ENCODE peak calls at places on chromosomes 3 and 15, in eight cellular contexts. E, C, Y, H, N, W, O and Z are unnamed samples.
A peak's percentile ranks its signal among the peaks of the same experiment; 100 is the strongest.

GRCh38 chr15:29849716-29850115 is 27.4 kb upstream of the TJP1 start:
- DNase-seq in E (no peak), C (no peak), Y (no peak), H (no peak), N (no peak), W (peak; percentile 63), O (no peak), Z (no peak)

GRCh38 chr3:139534444-139534812 is 5.1 kb downstream of the RBP1 start:
- DNase-seq in E (no peak), C (peak; percentile 94), Y (no peak), H (no peak), N (peak; percentile 81), W (peak; percentile 94), O (peak; percentile 41), Z (no peak)

GRCh38 chr15:49300856-49301255 is 122.2 kb upstream of the FGF7 start:
- DNase-seq in E (no peak), C (no peak), Y (no peak), H (no peak), N (no peak), W (no peak), O (no peak), Z (no peak)

GRCh38 chr15:83435782-83436181 is 11.4 kb upstream of the SH3GL3 start:
- DNase-seq in E (no peak), C (no peak), Y (no peak), H (no peak), N (no peak), W (peak; percentile 39), O (no peak), Z (no peak)

GRCh38 chr15:29451201-29451781 is 181.7 kb upstream of the NSMCE3 start:
- DNase-seq in E (no peak), C (no peak), Y (no peak), H (no peak), N (no peak), W (no peak), O (no peak), Z (peak; percentile 30)

GRCh38 chr15:39456582-39457330 is 124.1 kb upstream of the THBS1 start:
- DNase-seq in E (no peak), C (no peak), Y (no peak), H (no peak), N (no peak), W (no peak), O (no peak), Z (no peak)

GRCh38 chr3:81816473-81817260 is 55.2 kb upstream of the GBE1 start:
- DNase-seq in E (no peak), C (peak; percentile 0), Y (peak; percentile 13), H (no peak), N (no peak), W (no peak), O (peak; percentile 1), Z (peak; percentile 19)

GRCh38 chr3:53593611-53594010 is 99.2 kb downstream of the CACNA1D start:
- DNase-seq in E (no peak), C (no peak), Y (no peak), H (no peak), N (no peak), W (no peak), O (no peak), Z (no peak)

GRCh38 chr3:41503998-41504623 is 304.8 kb downstream of the CTNNB1 start:
- DNase-seq in E (no peak), C (no peak), Y (no peak), H (no peak), N (no peak), W (no peak), O (no peak), Z (no peak)

GRCh38 chr3:87318609-87319008 is 42.2 kb upstream of the POU1F1 start:
- DNase-seq in E (no peak), C (no peak), Y (no peak), H (no peak), N (no peak), W (no peak), O (peak; percentile 31), Z (no peak)

GRCh38 chr3:138435840-138436239 is 1.4 kb downstream of the ESYT3 start:
- DNase-seq in E (no peak), C (no peak), Y (no peak), H (no peak), N (no peak), W (no peak), O (no peak), Z (no peak)

GRCh38 chr15:68994149-68994548 is 20.3 kb upstream of the NOX5 start:
- DNase-seq in E (no peak), C (peak; percentile 39), Y (no peak), H (no peak), N (no peak), W (peak; percentile 17), O (peak; percentile 82), Z (no peak)

GRCh38 chr15:60799885-60800728 is 321.2 kb upstream of the ICE2 start:
- DNase-seq in E (no peak), C (peak; percentile 54), Y (no peak), H (no peak), N (no peak), W (no peak), O (peak; percentile 37), Z (no peak)

GRCh38 chr15:92914768-92915221 is 14.7 kb downstream of the CHD2 start:
- DNase-seq in E (no peak), C (no peak), Y (no peak), H (no peak), N (no peak), W (peak; percentile 20), O (peak; percentile 56), Z (no peak)

GRCh38 chr3:48543271-48543866 is 13.2 kb downstream of the PFKFB4 start:
- DNase-seq in E (no peak), C (no peak), Y (no peak), H (no peak), N (no peak), W (no peak), O (peak; percentile 26), Z (no peak)

GRCh38 chr15:45113380-45113990 is 487 bp downstream of the DUOX2 start:
- DNase-seq in E (no peak), C (no peak), Y (no peak), H (no peak), N (no peak), W (no peak), O (no peak), Z (no peak)

GRCh38 chr3:8505621-8506020 is 4.0 kb downstream of the LMCD1 start:
- DNase-seq in E (no peak), C (no peak), Y (no peak), H (no peak), N (peak; percentile 55), W (peak; percentile 31), O (peak; percentile 37), Z (no peak)

GRCh38 chr3:171791695-171792082 is 18.6 kb downstream of the PLD1 start:
- DNase-seq in E (no peak), C (peak; percentile 70), Y (no peak), H (peak; percentile 77), N (no peak), W (peak; percentile 92), O (peak; percentile 47), Z (no peak)

GRCh38 chr15:53739651-53740050 is 19.8 kb downstream of the WDR72 start:
- DNase-seq in E (no peak), C (no peak), Y (no peak), H (no peak), N (no peak), W (no peak), O (no peak), Z (no peak)

GRCh38 chr15:39506146-39506545 is 74.7 kb upstream of the THBS1 start:
- DNase-seq in E (no peak), C (peak; percentile 61), Y (no peak), H (no peak), N (no peak), W (no peak), O (no peak), Z (no peak)

GRCh38 chr3:156606729-156607128 is 51.8 kb upstream of the SSR3 start:
- DNase-seq in E (no peak), C (no peak), Y (no peak), H (peak; percentile 26), N (no peak), W (no peak), O (no peak), Z (no peak)

GRCh38 chr3:17744693-17745092 is 2.3 kb upstream of the TBC1D5 start:
- DNase-seq in E (no peak), C (no peak), Y (no peak), H (no peak), N (no peak), W (no peak), O (no peak), Z (no peak)

GRCh38 chr15:99326235-99326634 is 75.0 kb downstream of the LRRC28 start:
- DNase-seq in E (no peak), C (no peak), Y (no peak), H (no peak), N (no peak), W (peak; percentile 38), O (no peak), Z (no peak)

GRCh38 chr15:90000175-90000923 is 775 bp upstream of the ZNF710 start:
- DNase-seq in E (no peak), C (peak; percentile 15), Y (peak; percentile 55), H (no peak), N (no peak), W (no peak), O (peak; percentile 39), Z (peak; percentile 49)

GRCh38 chr3:169999433-169999832 is 32.8 kb downstream of the SEC62 start:
- DNase-seq in E (no peak), C (no peak), Y (peak; percentile 13), H (no peak), N (no peak), W (no peak), O (no peak), Z (no peak)

GRCh38 chr15:64749167-64749566 is 26.2 kb downstream of the RBPMS2 start:
- DNase-seq in E (no peak), C (peak; percentile 86), Y (no peak), H (no peak), N (no peak), W (peak; percentile 72), O (peak; percentile 84), Z (no peak)

GRCh38 chr3:100968908-100969556 is 24.2 kb downstream of the ABI3BP start:
- DNase-seq in E (no peak), C (no peak), Y (no peak), H (no peak), N (no peak), W (peak; percentile 52), O (peak; percentile 20), Z (no peak)

GRCh38 chr3:6571448-6571847 is 289.5 kb upstream of the GRM7 start:
- DNase-seq in E (no peak), C (no peak), Y (no peak), H (no peak), N (no peak), W (no peak), O (no peak), Z (no peak)

GRCh38 chr3:194472290-194472920 is 14.4 kb downstream of the ATP13A3 start:
- DNase-seq in E (no peak), C (peak; percentile 82), Y (no peak), H (peak; percentile 88), N (peak; percentile 33), W (peak; percentile 71), O (peak; percentile 75), Z (peak; percentile 27)

GRCh38 chr3:72914383-72914782 is 26.5 kb downstream of the GXYLT2 start:
- DNase-seq in E (no peak), C (no peak), Y (no peak), H (no peak), N (no peak), W (no peak), O (no peak), Z (no peak)

GRCh38 chr3:59820352-59820934 is 770.6 kb upstream of the CFAP20DC start:
- DNase-seq in E (no peak), C (peak; percentile 61), Y (no peak), H (no peak), N (no peak), W (peak; percentile 50), O (peak; percentile 52), Z (no peak)

GRCh38 chr3:89107461-89108035 is at the start of gene EPHA3:
- DNase-seq in E (peak; percentile 21), C (peak; percentile 58), Y (peak; percentile 8), H (peak; percentile 65), N (peak; percentile 10), W (peak; percentile 8), O (peak; percentile 64), Z (peak; percentile 84)

GRCh38 chr3:134083626-134084229 is 54.0 kb upstream of the SLCO2A1 start:
- DNase-seq in E (no peak), C (no peak), Y (no peak), H (no peak), N (no peak), W (no peak), O (no peak), Z (no peak)

GRCh38 chr3:106765342-106765741 is 611.9 kb upstream of the CCDC54 start:
- DNase-seq in E (no peak), C (peak; percentile 85), Y (no peak), H (no peak), N (no peak), W (peak; percentile 99), O (peak; percentile 73), Z (no peak)